ENCODE peak calls at places on chromosomes 13 and 19, in six cellular contexts. Q is heart left ventricle, Y is uterus, N is Peyer's patch, L is breast epithelium, O is esophagus squamous epithelium. U is an unnamed sample.

GRCh38 chr13:70729369-70729768 is 621.1 kb upstream of the KLHL1 start:
- DNase-seq in Q (no peak), Y (no peak), N (no peak), L (no peak), O (no peak), U (no peak)

GRCh38 chr19:35639321-35639639 is 2.3 kb upstream of the ETV2 start:
- DNase-seq in Q (no peak), Y (no peak), N (no peak), L (no peak), O (no peak), U (no peak)

GRCh38 chr19:14536926-14537692 is 7.7 kb downstream of the TECR start:
- DNase-seq in Q (peak), Y (peak), N (peak), L (peak), O (no peak), U (peak)

GRCh38 chr19:11578342-11579142 is 1.1 kb upstream of the ACP5 start:
- DNase-seq in Q (peak), Y (no peak), N (no peak), L (peak), O (no peak), U (peak)

GRCh38 chr19:54432144-54432738 is 16.8 kb upstream of the LENG8 start:
- DNase-seq in Q (no peak), Y (no peak), N (no peak), L (peak), O (no peak), U (peak)

GRCh38 chr13:91167706-91168459 is 179.6 kb upstream of the MIR17HG start:
- DNase-seq in Q (no peak), Y (no peak), N (no peak), L (no peak), O (no peak), U (no peak)

GRCh38 chr13:114134944-114135610 is 2.7 kb upstream of the RASA3 start:
- DNase-seq in Q (no peak), Y (no peak), N (peak), L (no peak), O (no peak), U (no peak)

GRCh38 chr19:48390188-48391099 is 907 bp downstream of the KDELR1 start:
- DNase-seq in Q (peak), Y (peak), N (peak), L (peak), O (no peak), U (peak)

GRCh38 chr13:27424246-27425150 is at the start of gene GTF3A:
- DNase-seq in Q (peak), Y (peak), N (peak), L (peak), O (no peak), U (peak)

GRCh38 chr13:27428160-27428559 is 3.7 kb downstream of the GTF3A start:
- DNase-seq in Q (no peak), Y (no peak), N (no peak), L (no peak), O (no peak), U (no peak)

GRCh38 chr13:27425151-27425917 is 915 bp downstream of the GTF3A start:
- DNase-seq in Q (no peak), Y (no peak), N (no peak), L (no peak), O (no peak), U (no peak)

GRCh38 chr13:27427663-27428062 is 3.2 kb downstream of the GTF3A start:
- DNase-seq in Q (no peak), Y (no peak), N (no peak), L (no peak), O (no peak), U (no peak)

DNA sequence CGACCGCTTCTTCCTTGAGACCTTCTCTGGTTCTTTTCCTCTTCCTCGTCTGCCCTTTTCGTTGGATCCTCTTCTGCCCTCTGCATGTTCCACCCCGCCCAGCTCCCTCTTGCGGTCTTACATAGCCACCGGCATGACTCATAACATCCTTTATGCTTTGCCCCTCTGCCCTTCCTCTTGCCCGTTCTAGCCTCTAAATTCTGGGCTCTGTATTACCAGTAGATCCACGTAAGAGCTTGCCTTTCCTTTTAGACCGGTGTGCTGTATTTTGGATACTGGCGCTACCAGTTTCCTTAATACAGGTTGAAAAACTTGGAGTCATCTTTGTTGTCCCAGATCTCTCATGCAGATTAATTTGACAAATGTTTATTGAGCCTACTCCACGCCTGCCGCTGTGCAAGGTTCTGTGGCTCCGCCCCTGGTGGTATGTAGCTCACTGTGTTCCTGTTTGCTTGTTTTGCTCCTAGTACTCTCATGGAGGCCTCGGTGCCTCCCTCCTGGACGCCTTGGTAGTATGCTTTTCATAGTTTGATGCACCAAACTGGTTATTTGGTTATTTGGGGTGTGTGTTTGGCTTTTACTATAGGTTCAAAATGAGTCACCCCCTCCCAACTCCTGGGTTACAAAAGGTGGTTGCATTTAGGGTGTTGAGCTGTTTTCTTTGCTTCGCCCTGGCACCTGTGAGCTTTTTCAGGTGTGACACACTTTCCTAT is 1.7 kb downstream of the GTF3A start:
- DNase-seq in Q (peak), Y (peak), N (peak), L (peak), O (peak), U (peak)
- TF ChIP-seq POLR2A in Q (no peak), Y (no peak), N (no peak), L (no peak), O (peak), U (no peak)

DNA sequence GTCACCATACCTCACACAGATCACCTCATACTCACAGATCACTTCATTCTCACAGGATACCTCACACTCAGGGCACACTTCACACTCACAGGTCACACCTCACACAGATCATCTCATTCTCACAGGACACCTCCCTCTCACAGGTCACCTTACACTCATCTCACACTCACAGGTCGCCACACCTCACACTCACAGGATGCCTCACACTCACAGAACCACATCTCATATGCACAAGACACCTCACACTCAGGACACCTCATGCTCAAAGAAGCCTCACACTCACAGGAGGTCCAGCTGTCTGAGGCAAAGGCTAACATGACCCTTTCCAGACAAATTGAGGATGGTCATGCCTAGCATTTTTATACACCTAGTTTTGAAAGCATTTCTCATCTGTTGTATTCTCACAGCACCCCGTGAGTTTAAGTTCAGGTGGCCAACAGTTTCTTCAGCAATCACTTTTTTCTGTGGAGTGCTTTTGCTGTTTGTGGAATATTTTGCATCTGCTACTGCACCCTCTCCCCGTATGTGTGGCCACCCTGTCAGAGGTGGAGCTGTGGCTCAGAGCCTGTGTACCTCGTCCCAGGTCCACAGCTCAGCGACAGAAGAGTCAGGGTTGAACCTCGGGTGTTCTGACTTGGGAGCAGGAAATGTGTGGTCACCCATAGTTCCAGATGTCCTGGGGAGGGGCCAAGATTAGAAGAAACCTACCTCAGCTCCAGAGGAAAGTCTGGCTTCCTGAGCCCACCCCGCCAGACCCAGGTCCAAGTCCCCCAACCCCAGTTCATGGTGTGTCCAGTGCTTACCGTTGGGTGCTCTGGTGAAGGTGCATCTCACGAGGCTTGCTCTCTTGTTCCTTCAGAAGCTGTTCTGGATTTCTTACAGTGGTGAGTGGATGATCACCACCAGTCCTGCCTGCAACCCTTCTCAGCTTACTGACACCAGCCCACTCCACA is 7.6 kb downstream of the F7 start:
- DNase-seq in Q (no peak), Y (peak), N (no peak), L (no peak), O (no peak), U (no peak)
- TF ChIP-seq POLR2A in Q (no peak), Y (no peak), N (no peak), L (no peak), O (no peak), U (no peak)

GRCh38 chr13:41502676-41503075 is 45.3 kb downstream of the RGCC start:
- DNase-seq in Q (no peak), Y (no peak), N (no peak), L (no peak), O (no peak), U (no peak)

GRCh38 chr13:41506312-41506711 is 49.0 kb downstream of the RGCC start:
- DNase-seq in Q (no peak), Y (no peak), N (no peak), L (no peak), O (no peak), U (no peak)

GRCh38 chr13:41502021-41502420 is 44.7 kb downstream of the RGCC start:
- DNase-seq in Q (no peak), Y (no peak), N (no peak), L (no peak), O (no peak), U (no peak)

GRCh38 chr13:41503386-41503785 is 46.0 kb downstream of the RGCC start:
- DNase-seq in Q (no peak), Y (no peak), N (no peak), L (no peak), O (no peak), U (no peak)

DNA sequence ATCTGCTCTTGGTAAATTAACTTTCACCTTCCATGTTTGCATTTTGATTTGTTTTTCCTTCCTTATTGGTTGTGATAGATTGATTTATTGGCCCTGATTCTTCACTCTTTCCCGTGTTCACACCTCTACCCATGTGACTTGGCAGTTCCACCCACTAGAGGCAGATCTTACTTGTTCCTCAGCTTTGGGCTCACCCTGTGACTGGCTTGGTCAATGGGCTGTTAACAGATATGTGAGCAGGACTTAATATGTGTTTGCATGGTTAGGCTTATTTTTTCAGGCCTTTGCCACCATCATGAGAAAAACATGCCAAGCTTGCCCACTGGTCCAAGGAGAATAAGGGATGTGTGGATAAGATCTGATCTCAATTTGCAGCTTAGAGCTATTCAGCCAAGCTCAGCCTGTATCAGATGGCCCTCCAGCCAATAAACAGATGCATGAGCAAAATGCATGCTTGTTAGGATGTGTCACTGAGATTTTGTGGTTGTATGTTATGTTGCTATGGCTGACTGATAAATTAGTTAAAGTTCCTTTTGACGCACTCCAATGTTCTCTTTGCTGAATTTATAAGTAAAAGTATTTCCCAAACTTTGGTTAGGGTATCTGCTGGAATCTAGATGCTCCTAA is 48.0 kb downstream of the RGCC start:
- DNase-seq in Q (no peak), Y (no peak), N (no peak), L (no peak), O (no peak), U (no peak)
- TF ChIP-seq POLR2A in Q (no peak), Y (no peak), N (no peak), L (no peak), O (no peak), U (no peak)

GRCh38 chr19:19627442-19627715 is 641 bp downstream of the LPAR2 start:
- DNase-seq in Q (no peak), Y (no peak), N (no peak), L (no peak), O (no peak), U (no peak)
- TF ChIP-seq POLR2A in Q (no peak), Y (no peak), N (no peak), L (no peak), O (no peak), U (no peak)

DNA sequence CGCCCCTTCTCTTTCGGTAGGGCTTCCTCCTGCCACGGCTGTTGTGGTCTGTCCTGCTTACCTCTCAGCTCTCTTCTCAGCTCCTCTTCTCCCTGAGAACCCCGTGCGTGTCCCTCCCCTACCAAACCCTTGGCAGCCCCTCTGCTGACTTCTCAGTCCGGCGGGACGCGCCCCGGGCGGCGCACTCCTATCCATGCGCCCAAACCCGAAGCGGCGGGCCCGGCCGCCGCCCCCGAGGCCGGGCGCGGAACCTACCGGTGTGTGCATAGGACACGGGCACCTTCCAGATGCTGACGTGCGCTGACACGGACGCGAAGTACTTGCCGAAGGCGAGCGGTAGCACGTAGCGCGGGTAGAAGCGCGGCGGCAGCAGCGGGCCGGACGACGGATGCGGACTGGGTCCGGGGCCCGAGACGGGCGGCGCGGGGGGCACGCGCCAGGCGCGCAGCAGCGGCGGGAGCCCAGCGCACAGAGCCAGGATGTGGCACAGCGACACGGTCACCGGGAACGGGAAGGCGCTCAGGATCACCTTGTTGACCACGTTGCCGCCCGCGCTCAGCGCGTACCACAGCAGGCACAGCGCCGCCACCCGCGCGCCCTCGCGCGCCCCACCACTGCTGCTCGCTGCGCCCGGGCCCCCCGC is 405 bp downstream of the SLC35E1 start:
- DNase-seq in Q (peak), Y (no peak), N (no peak), L (no peak), O (no peak), U (peak)
- TF ChIP-seq POLR2A in Q (no peak), Y (no peak), N (no peak), L (no peak), O (no peak), U (no peak)